ENCODE peak calls at places on chromosomes 1 and 21, in nine cellular contexts. One of them, this sample, is unnamed.

GRCh38 chr1:246961939-246962373 is 30.2 kb upstream of the AHCTF1 start:
- DNase-seq in lower lobe of right lung: peak; percentile 76
- DNase-seq in SJSA1: no peak
- DNase-seq in brain microvascular endothelial cell: no peak
- DNase-seq in uterus: no peak
- DNase-seq in ovary: no peak
- DNase-seq in effector memory CD4-positive, alpha-beta T cell: no peak
- DNase-seq in fibroblast of lung: peak; percentile 58
- DNase-seq in caudate nucleus: no peak
- DNase-seq in this sample: no peak

GRCh38 chr1:10941891-10942541 is 70.4 kb upstream of the TARDBP start:
- DNase-seq in SJSA1: peak; percentile 63
- DNase-seq in caudate nucleus: peak; percentile 20
- DNase-seq in brain microvascular endothelial cell: peak; percentile 14
- DNase-seq in effector memory CD4-positive, alpha-beta T cell: peak; percentile 41
- DNase-seq in ovary: peak; percentile 25
- DNase-seq in fibroblast of lung: peak; percentile 39
- DNase-seq in uterus: peak; percentile 64
- DNase-seq in lower lobe of right lung: peak; percentile 68
- DNase-seq in this sample: no peak

GRCh38 chr1:179228783-179229213 is 679 bp downstream of the ABL2 start:
- DNase-seq in fibroblast of lung: peak; percentile 21
- DNase-seq in SJSA1: peak; percentile 58
- DNase-seq in caudate nucleus: no peak
- DNase-seq in uterus: peak; percentile 28
- DNase-seq in brain microvascular endothelial cell: no peak
- DNase-seq in ovary: peak; percentile 33
- DNase-seq in effector memory CD4-positive, alpha-beta T cell: no peak
- DNase-seq in lower lobe of right lung: peak; percentile 61
- DNase-seq in this sample: peak; percentile 10

GRCh38 chr1:23625929-23626535 is 65.6 kb upstream of the RPL11 start:
- DNase-seq in uterus: no peak
- DNase-seq in caudate nucleus: no peak
- DNase-seq in brain microvascular endothelial cell: no peak
- DNase-seq in SJSA1: no peak
- DNase-seq in ovary: no peak
- DNase-seq in fibroblast of lung: no peak
- DNase-seq in effector memory CD4-positive, alpha-beta T cell: no peak
- DNase-seq in lower lobe of right lung: no peak
- DNase-seq in this sample: no peak

GRCh38 chr1:152325111-152325510 is at the start of gene FLG:
- DNase-seq in lower lobe of right lung: no peak
- DNase-seq in caudate nucleus: no peak
- DNase-seq in brain microvascular endothelial cell: no peak
- DNase-seq in SJSA1: no peak
- DNase-seq in uterus: no peak
- DNase-seq in fibroblast of lung: no peak
- DNase-seq in effector memory CD4-positive, alpha-beta T cell: no peak
- DNase-seq in ovary: no peak
- DNase-seq in this sample: no peak

GRCh38 chr1:50750021-50750619 is 209.9 kb downstream of the FAF1 start:
- DNase-seq in brain microvascular endothelial cell: peak; percentile 49
- DNase-seq in SJSA1: no peak
- DNase-seq in caudate nucleus: peak; percentile 39
- DNase-seq in lower lobe of right lung: no peak
- DNase-seq in uterus: no peak
- DNase-seq in effector memory CD4-positive, alpha-beta T cell: no peak
- DNase-seq in fibroblast of lung: peak; percentile 50
- DNase-seq in ovary: no peak
- DNase-seq in this sample: peak; percentile 0

GRCh38 chr1:221456918-221457317 is 285.0 kb downstream of the DUSP10 start:
- DNase-seq in SJSA1: no peak
- DNase-seq in brain microvascular endothelial cell: no peak
- DNase-seq in uterus: no peak
- DNase-seq in lower lobe of right lung: no peak
- DNase-seq in effector memory CD4-positive, alpha-beta T cell: no peak
- DNase-seq in caudate nucleus: no peak
- DNase-seq in fibroblast of lung: no peak
- DNase-seq in ovary: no peak
- DNase-seq in this sample: no peak

GRCh38 chr21:35924714-35925301 is 135.5 kb downstream of the SETD4 start:
- DNase-seq in brain microvascular endothelial cell: peak; percentile 84
- DNase-seq in uterus: no peak
- DNase-seq in lower lobe of right lung: no peak
- DNase-seq in fibroblast of lung: peak; percentile 93
- DNase-seq in effector memory CD4-positive, alpha-beta T cell: no peak
- DNase-seq in ovary: no peak
- DNase-seq in SJSA1: no peak
- DNase-seq in caudate nucleus: no peak
- DNase-seq in this sample: no peak

GRCh38 chr1:47216278-47217059 is 15.6 kb downstream of the TAL1 start:
- DNase-seq in brain microvascular endothelial cell: no peak
- DNase-seq in uterus: no peak
- DNase-seq in lower lobe of right lung: no peak
- DNase-seq in fibroblast of lung: no peak
- DNase-seq in effector memory CD4-positive, alpha-beta T cell: no peak
- DNase-seq in ovary: no peak
- DNase-seq in SJSA1: no peak
- DNase-seq in caudate nucleus: no peak
- DNase-seq in this sample: no peak

GRCh38 chr1:160795951-160796383 is at the start of gene LY9:
- DNase-seq in uterus: no peak
- DNase-seq in lower lobe of right lung: no peak
- DNase-seq in effector memory CD4-positive, alpha-beta T cell: peak; percentile 76
- DNase-seq in SJSA1: no peak
- DNase-seq in ovary: no peak
- DNase-seq in fibroblast of lung: no peak
- DNase-seq in caudate nucleus: no peak
- DNase-seq in brain microvascular endothelial cell: no peak
- DNase-seq in this sample: no peak

GRCh38 chr1:39835935-39836594 is 47.2 kb downstream of the TRIT1 start:
- DNase-seq in fibroblast of lung: no peak
- DNase-seq in brain microvascular endothelial cell: no peak
- DNase-seq in SJSA1: no peak
- DNase-seq in caudate nucleus: no peak
- DNase-seq in lower lobe of right lung: no peak
- DNase-seq in uterus: no peak
- DNase-seq in ovary: no peak
- DNase-seq in effector memory CD4-positive, alpha-beta T cell: no peak
- DNase-seq in this sample: no peak

GRCh38 chr1:3127738-3128137 is 58.7 kb downstream of the PRDM16 start:
- DNase-seq in ovary: no peak
- DNase-seq in fibroblast of lung: no peak
- DNase-seq in effector memory CD4-positive, alpha-beta T cell: no peak
- DNase-seq in brain microvascular endothelial cell: no peak
- DNase-seq in uterus: no peak
- DNase-seq in caudate nucleus: peak; percentile 72
- DNase-seq in lower lobe of right lung: peak; percentile 73
- DNase-seq in SJSA1: no peak
- DNase-seq in this sample: no peak

GRCh38 chr1:3128431-3129132 is 59.6 kb downstream of the PRDM16 start:
- DNase-seq in fibroblast of lung: no peak
- DNase-seq in brain microvascular endothelial cell: no peak
- DNase-seq in caudate nucleus: peak; percentile 11
- DNase-seq in SJSA1: no peak
- DNase-seq in lower lobe of right lung: no peak
- DNase-seq in uterus: no peak
- DNase-seq in effector memory CD4-positive, alpha-beta T cell: no peak
- DNase-seq in ovary: no peak
- DNase-seq in this sample: no peak

GRCh38 chr1:3132685-3133084 is 63.7 kb downstream of the PRDM16 start:
- DNase-seq in caudate nucleus: no peak
- DNase-seq in fibroblast of lung: no peak
- DNase-seq in lower lobe of right lung: no peak
- DNase-seq in SJSA1: no peak
- DNase-seq in uterus: no peak
- DNase-seq in effector memory CD4-positive, alpha-beta T cell: no peak
- DNase-seq in ovary: no peak
- DNase-seq in brain microvascular endothelial cell: no peak
- DNase-seq in this sample: no peak

GRCh38 chr1:3129133-3129490 is 60.1 kb downstream of the PRDM16 start:
- DNase-seq in effector memory CD4-positive, alpha-beta T cell: no peak
- DNase-seq in brain microvascular endothelial cell: no peak
- DNase-seq in ovary: no peak
- DNase-seq in uterus: no peak
- DNase-seq in fibroblast of lung: no peak
- DNase-seq in lower lobe of right lung: no peak
- DNase-seq in SJSA1: no peak
- DNase-seq in caudate nucleus: no peak
- DNase-seq in this sample: no peak

GRCh38 chr1:3130268-3130667 is 61.3 kb downstream of the PRDM16 start:
- DNase-seq in effector memory CD4-positive, alpha-beta T cell: no peak
- DNase-seq in fibroblast of lung: no peak
- DNase-seq in caudate nucleus: no peak
- DNase-seq in brain microvascular endothelial cell: no peak
- DNase-seq in lower lobe of right lung: no peak
- DNase-seq in SJSA1: no peak
- DNase-seq in uterus: no peak
- DNase-seq in ovary: no peak
- DNase-seq in this sample: no peak
- H3K27ac ChIP-seq in effector memory CD4-positive, alpha-beta T cell: no peak overlapping the region
- H3K27ac ChIP-seq in fibroblast of lung: no peak overlapping the region
- H3K27ac ChIP-seq in caudate nucleus: no peak overlapping the region
- H3K27ac ChIP-seq in brain microvascular endothelial cell: no peak overlapping the region
- H3K27ac ChIP-seq in lower lobe of right lung: no peak overlapping the region
- H3K27ac ChIP-seq in SJSA1: no peak overlapping the region
- H3K27ac ChIP-seq in uterus: no peak overlapping the region
- H3K27ac ChIP-seq in ovary: peak overlapping the region; percentile 12
- H3K27ac ChIP-seq in this sample: no peak overlapping the region

DNA sequence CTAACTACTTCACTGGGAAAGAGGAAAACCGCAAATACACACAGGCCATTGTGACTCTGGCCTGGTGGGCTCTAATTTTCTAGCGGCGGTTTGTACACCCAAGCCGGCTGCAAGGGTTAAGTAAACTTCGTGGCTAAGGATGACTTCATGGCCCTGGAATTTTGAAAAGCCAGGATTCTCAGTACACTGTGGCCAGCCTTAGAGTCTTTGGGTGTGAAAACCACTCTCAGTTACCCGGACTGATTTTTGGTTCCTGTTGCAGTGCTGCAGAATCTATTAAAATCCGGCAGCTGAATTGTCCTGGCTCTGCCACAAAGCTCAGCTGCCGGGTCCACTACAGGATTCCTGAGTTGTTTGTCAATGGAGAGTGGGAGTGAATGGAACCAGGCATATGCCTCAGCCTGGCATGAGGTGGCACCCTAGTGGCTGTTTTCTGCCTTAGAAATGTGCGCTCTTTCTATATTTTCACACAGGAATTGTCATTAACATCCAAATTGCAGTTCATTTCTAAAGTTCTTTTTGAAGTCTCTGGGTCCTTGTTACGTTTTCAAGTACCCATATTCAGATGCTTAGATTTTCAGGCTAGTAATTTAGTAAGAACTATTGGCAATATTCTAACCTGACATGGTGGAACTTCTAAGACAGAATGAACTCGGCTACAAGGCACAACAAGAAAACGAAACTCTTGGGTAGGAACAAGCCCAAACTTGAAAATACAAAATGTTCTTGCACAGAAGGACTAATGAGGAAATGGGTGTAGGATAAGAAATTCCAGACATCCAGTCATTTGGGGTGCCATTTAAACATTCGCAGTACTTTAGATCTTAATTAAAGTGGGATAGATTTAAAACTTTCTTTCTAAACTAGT is 255.9 kb downstream of the NFIA start:
- DNase-seq in fibroblast of lung: peak; percentile 95
- DNase-seq in lower lobe of right lung: peak; percentile 66
- DNase-seq in ovary: peak; percentile 49
- DNase-seq in SJSA1: peak; percentile 91
- DNase-seq in caudate nucleus: peak; percentile 90
- DNase-seq in uterus: peak; percentile 59
- DNase-seq in brain microvascular endothelial cell: peak; percentile 95
- DNase-seq in effector memory CD4-positive, alpha-beta T cell: no peak
- DNase-seq in this sample: peak; percentile 62
- H3K27ac ChIP-seq in fibroblast of lung: no peak overlapping the region
- H3K27ac ChIP-seq in lower lobe of right lung: peak overlapping the region; percentile 83
- H3K27ac ChIP-seq in ovary: peak overlapping the region; percentile 60
- H3K27ac ChIP-seq in SJSA1: peak overlapping the region; percentile 38
- H3K27ac ChIP-seq in caudate nucleus: peak overlapping the region; percentile 81
- H3K27ac ChIP-seq in uterus: peak overlapping the region; percentile 64
- H3K27ac ChIP-seq in brain microvascular endothelial cell: peak overlapping the region; percentile 60
- H3K27ac ChIP-seq in effector memory CD4-positive, alpha-beta T cell: no peak overlapping the region
- H3K27ac ChIP-seq in this sample: peak overlapping the region; percentile 44

GRCh38 chr1:181430015-181430657 is 53.2 kb upstream of the CACNA1E start:
- DNase-seq in SJSA1: no peak
- DNase-seq in lower lobe of right lung: no peak
- DNase-seq in effector memory CD4-positive, alpha-beta T cell: no peak
- DNase-seq in ovary: no peak
- DNase-seq in uterus: no peak
- DNase-seq in caudate nucleus: peak; percentile 24
- DNase-seq in fibroblast of lung: no peak
- DNase-seq in brain microvascular endothelial cell: no peak
- DNase-seq in this sample: no peak
- H3K27ac ChIP-seq in SJSA1: no peak overlapping the region
- H3K27ac ChIP-seq in lower lobe of right lung: no peak overlapping the region
- H3K27ac ChIP-seq in effector memory CD4-positive, alpha-beta T cell: no peak overlapping the region
- H3K27ac ChIP-seq in ovary: no peak overlapping the region
- H3K27ac ChIP-seq in uterus: no peak overlapping the region
- H3K27ac ChIP-seq in caudate nucleus: peak overlapping the region; percentile 88
- H3K27ac ChIP-seq in fibroblast of lung: no peak overlapping the region
- H3K27ac ChIP-seq in brain microvascular endothelial cell: no peak overlapping the region
- H3K27ac ChIP-seq in this sample: peak overlapping the region; percentile 81

GRCh38 chr1:163104405-163105099 is 35.4 kb downstream of the RGS4 start:
- DNase-seq in caudate nucleus: no peak
- DNase-seq in ovary: no peak
- DNase-seq in SJSA1: no peak
- DNase-seq in lower lobe of right lung: no peak
- DNase-seq in fibroblast of lung: no peak
- DNase-seq in effector memory CD4-positive, alpha-beta T cell: no peak
- DNase-seq in uterus: no peak
- DNase-seq in brain microvascular endothelial cell: no peak
- DNase-seq in this sample: no peak

GRCh38 chr1:163107655-163108054 is 38.5 kb downstream of the RGS4 start:
- DNase-seq in brain microvascular endothelial cell: no peak
- DNase-seq in uterus: no peak
- DNase-seq in ovary: no peak
- DNase-seq in fibroblast of lung: no peak
- DNase-seq in SJSA1: no peak
- DNase-seq in effector memory CD4-positive, alpha-beta T cell: no peak
- DNase-seq in caudate nucleus: no peak
- DNase-seq in lower lobe of right lung: no peak
- DNase-seq in this sample: no peak

DNA sequence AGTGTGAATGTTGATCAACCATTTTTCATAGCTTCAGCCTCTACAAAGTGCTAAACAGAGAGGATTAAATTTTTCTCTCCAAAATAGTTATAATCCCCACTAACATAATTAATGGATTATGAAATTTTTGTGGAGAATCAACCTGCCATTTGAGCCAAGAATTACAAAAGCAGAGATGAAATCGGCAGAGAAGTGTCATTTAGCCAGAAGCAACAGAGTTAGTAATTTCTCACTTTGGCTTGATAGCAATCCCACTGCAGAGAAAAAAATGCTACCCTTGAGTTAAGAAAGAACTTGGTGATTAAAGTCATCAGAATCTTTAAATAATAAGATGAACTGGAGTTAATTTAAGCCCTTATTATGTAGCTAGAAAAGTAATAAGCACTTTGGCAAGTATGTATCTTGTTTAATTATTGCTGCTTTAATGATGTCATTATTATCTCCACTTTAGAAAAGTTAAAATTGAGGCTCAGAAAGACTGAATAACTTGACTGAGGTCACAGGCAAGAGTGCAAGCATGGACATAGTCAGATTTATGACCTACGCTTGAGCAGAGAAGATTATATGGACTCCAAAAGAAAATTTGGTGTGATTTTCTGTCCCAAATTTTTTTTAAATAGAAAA is 37.3 kb downstream of the RGS4 start:
- DNase-seq in uterus: no peak
- DNase-seq in fibroblast of lung: no peak
- DNase-seq in effector memory CD4-positive, alpha-beta T cell: no peak
- DNase-seq in SJSA1: no peak
- DNase-seq in ovary: no peak
- DNase-seq in lower lobe of right lung: no peak
- DNase-seq in caudate nucleus: no peak
- DNase-seq in brain microvascular endothelial cell: no peak
- DNase-seq in this sample: no peak
- H3K27ac ChIP-seq in uterus: no peak overlapping the region
- H3K27ac ChIP-seq in fibroblast of lung: no peak overlapping the region
- H3K27ac ChIP-seq in effector memory CD4-positive, alpha-beta T cell: no peak overlapping the region
- H3K27ac ChIP-seq in SJSA1: no peak overlapping the region
- H3K27ac ChIP-seq in ovary: no peak overlapping the region
- H3K27ac ChIP-seq in lower lobe of right lung: no peak overlapping the region
- H3K27ac ChIP-seq in caudate nucleus: no peak overlapping the region
- H3K27ac ChIP-seq in brain microvascular endothelial cell: no peak overlapping the region
- H3K27ac ChIP-seq in this sample: no peak overlapping the region